ENCODE peak calls at places on chromosomes 16 and 17, in ten cellular contexts. One of them, this sample, is unnamed.

GRCh38 chr17:64779344-64780095 is 117.4 kb upstream of the SMURF2 start:
- DNase-seq in GM06990: no peak
- DNase-seq in CD8-positive, alpha-beta T cell: no peak
- DNase-seq in CD4-positive, alpha-beta memory T cell: no peak
- DNase-seq in tibial artery: peak; percentile 68
- DNase-seq in uterus: no peak
- DNase-seq in neural progenitor cell: peak; percentile 41
- DNase-seq in brain microvascular endothelial cell: no peak
- DNase-seq in BE2C: no peak
- DNase-seq in SK-N-SH: no peak
- DNase-seq in this sample: peak; percentile 71

GRCh38 chr17:39167492-39167891 is 1.5 kb upstream of the ARL5C start:
- DNase-seq in GM06990: no peak
- DNase-seq in CD8-positive, alpha-beta T cell: no peak
- DNase-seq in neural progenitor cell: no peak
- DNase-seq in SK-N-SH: no peak
- DNase-seq in CD4-positive, alpha-beta memory T cell: no peak
- DNase-seq in BE2C: no peak
- DNase-seq in brain microvascular endothelial cell: no peak
- DNase-seq in tibial artery: no peak
- DNase-seq in uterus: no peak
- DNase-seq in this sample: no peak

GRCh38 chr16:5350118-5350517 is 252.5 kb upstream of the EEF2KMT start:
- DNase-seq in uterus: no peak
- DNase-seq in neural progenitor cell: peak; percentile 25
- DNase-seq in BE2C: no peak
- DNase-seq in SK-N-SH: peak; percentile 21
- DNase-seq in brain microvascular endothelial cell: no peak
- DNase-seq in CD4-positive, alpha-beta memory T cell: no peak
- DNase-seq in tibial artery: no peak
- DNase-seq in GM06990: no peak
- DNase-seq in CD8-positive, alpha-beta T cell: no peak
- DNase-seq in this sample: no peak

GRCh38 chr16:56847173-56847948 is 17.6 kb upstream of the SLC12A3 start:
- DNase-seq in CD4-positive, alpha-beta memory T cell: no peak
- DNase-seq in uterus: no peak
- DNase-seq in BE2C: no peak
- DNase-seq in neural progenitor cell: no peak
- DNase-seq in SK-N-SH: no peak
- DNase-seq in GM06990: no peak
- DNase-seq in brain microvascular endothelial cell: no peak
- DNase-seq in CD8-positive, alpha-beta T cell: no peak
- DNase-seq in tibial artery: peak; percentile 48
- DNase-seq in this sample: peak; percentile 39

GRCh38 chr16:23435500-23435899 is 17.5 kb downstream of the COG7 start:
- DNase-seq in BE2C: peak; percentile 78
- DNase-seq in neural progenitor cell: peak; percentile 79
- DNase-seq in brain microvascular endothelial cell: peak; percentile 53
- DNase-seq in CD4-positive, alpha-beta memory T cell: peak; percentile 56
- DNase-seq in CD8-positive, alpha-beta T cell: peak; percentile 63
- DNase-seq in tibial artery: no peak
- DNase-seq in uterus: peak; percentile 40
- DNase-seq in SK-N-SH: peak; percentile 67
- DNase-seq in GM06990: peak; percentile 42
- DNase-seq in this sample: peak; percentile 81

GRCh38 chr17:47696717-47697642 is 3.0 kb downstream of the TBKBP1 start:
- DNase-seq in CD4-positive, alpha-beta memory T cell: no peak
- DNase-seq in SK-N-SH: no peak
- DNase-seq in tibial artery: peak; percentile 62
- DNase-seq in CD8-positive, alpha-beta T cell: no peak
- DNase-seq in brain microvascular endothelial cell: no peak
- DNase-seq in GM06990: no peak
- DNase-seq in BE2C: no peak
- DNase-seq in uterus: peak; percentile 11
- DNase-seq in neural progenitor cell: no peak
- DNase-seq in this sample: no peak

GRCh38 chr17:4789701-4789950 is 862 bp downstream of the GLTPD2 start:
- DNase-seq in SK-N-SH: no peak
- DNase-seq in tibial artery: no peak
- DNase-seq in brain microvascular endothelial cell: no peak
- DNase-seq in uterus: no peak
- DNase-seq in neural progenitor cell: no peak
- DNase-seq in CD8-positive, alpha-beta T cell: peak; percentile 73
- DNase-seq in GM06990: no peak
- DNase-seq in CD4-positive, alpha-beta memory T cell: no peak
- DNase-seq in BE2C: no peak
- DNase-seq in this sample: no peak

GRCh38 chr17:75063626-75064025 is 16.6 kb downstream of the KCTD2 start:
- DNase-seq in tibial artery: no peak
- DNase-seq in brain microvascular endothelial cell: no peak
- DNase-seq in CD8-positive, alpha-beta T cell: no peak
- DNase-seq in CD4-positive, alpha-beta memory T cell: no peak
- DNase-seq in GM06990: no peak
- DNase-seq in neural progenitor cell: no peak
- DNase-seq in uterus: no peak
- DNase-seq in BE2C: no peak
- DNase-seq in SK-N-SH: no peak
- DNase-seq in this sample: peak; percentile 19

GRCh38 chr17:48679385-48680096 is 42.8 kb downstream of the PRAC1 start:
- DNase-seq in brain microvascular endothelial cell: no peak
- DNase-seq in BE2C: no peak
- DNase-seq in uterus: no peak
- DNase-seq in tibial artery: no peak
- DNase-seq in SK-N-SH: no peak
- DNase-seq in CD8-positive, alpha-beta T cell: no peak
- DNase-seq in CD4-positive, alpha-beta memory T cell: no peak
- DNase-seq in GM06990: no peak
- DNase-seq in neural progenitor cell: no peak
- DNase-seq in this sample: no peak

GRCh38 chr16:709651-710499 is 4.3 kb upstream of the FBXL16 start:
- DNase-seq in GM06990: no peak
- DNase-seq in CD4-positive, alpha-beta memory T cell: no peak
- DNase-seq in BE2C: peak; percentile 95
- DNase-seq in uterus: no peak
- DNase-seq in tibial artery: no peak
- DNase-seq in CD8-positive, alpha-beta T cell: no peak
- DNase-seq in SK-N-SH: peak; percentile 91
- DNase-seq in neural progenitor cell: peak; percentile 83
- DNase-seq in brain microvascular endothelial cell: peak; percentile 96
- DNase-seq in this sample: no peak

GRCh38 chr16:83835972-83836566 is 28.3 kb downstream of the HSBP1 start:
- DNase-seq in GM06990: no peak
- DNase-seq in brain microvascular endothelial cell: peak; percentile 59
- DNase-seq in uterus: no peak
- DNase-seq in SK-N-SH: no peak
- DNase-seq in BE2C: no peak
- DNase-seq in CD8-positive, alpha-beta T cell: no peak
- DNase-seq in tibial artery: no peak
- DNase-seq in neural progenitor cell: no peak
- DNase-seq in CD4-positive, alpha-beta memory T cell: no peak
- DNase-seq in this sample: no peak

GRCh38 chr16:79873825-79874224 is 273.3 kb upstream of the MAF start:
- DNase-seq in neural progenitor cell: no peak
- DNase-seq in tibial artery: no peak
- DNase-seq in CD4-positive, alpha-beta memory T cell: no peak
- DNase-seq in uterus: no peak
- DNase-seq in SK-N-SH: no peak
- DNase-seq in BE2C: no peak
- DNase-seq in brain microvascular endothelial cell: no peak
- DNase-seq in CD8-positive, alpha-beta T cell: no peak
- DNase-seq in GM06990: no peak
- DNase-seq in this sample: no peak

GRCh38 chr17:61458491-61459433 is 6.5 kb downstream of the TBX4 start:
- DNase-seq in SK-N-SH: no peak
- DNase-seq in BE2C: no peak
- DNase-seq in GM06990: no peak
- DNase-seq in uterus: no peak
- DNase-seq in CD4-positive, alpha-beta memory T cell: no peak
- DNase-seq in brain microvascular endothelial cell: no peak
- DNase-seq in neural progenitor cell: no peak
- DNase-seq in CD8-positive, alpha-beta T cell: no peak
- DNase-seq in tibial artery: no peak
- DNase-seq in this sample: no peak

GRCh38 chr17:61455754-61456681 is 3.8 kb downstream of the TBX4 start:
- DNase-seq in uterus: no peak
- DNase-seq in SK-N-SH: no peak
- DNase-seq in BE2C: no peak
- DNase-seq in GM06990: no peak
- DNase-seq in brain microvascular endothelial cell: no peak
- DNase-seq in neural progenitor cell: peak; percentile 50
- DNase-seq in CD8-positive, alpha-beta T cell: no peak
- DNase-seq in CD4-positive, alpha-beta memory T cell: no peak
- DNase-seq in tibial artery: no peak
- DNase-seq in this sample: no peak

GRCh38 chr17:61458000-61458399 is 5.8 kb downstream of the TBX4 start:
- DNase-seq in GM06990: no peak
- DNase-seq in uterus: no peak
- DNase-seq in brain microvascular endothelial cell: no peak
- DNase-seq in SK-N-SH: no peak
- DNase-seq in neural progenitor cell: no peak
- DNase-seq in BE2C: no peak
- DNase-seq in CD4-positive, alpha-beta memory T cell: no peak
- DNase-seq in tibial artery: no peak
- DNase-seq in CD8-positive, alpha-beta T cell: no peak
- DNase-seq in this sample: no peak

GRCh38 chr17:61456688-61457225 is 4.5 kb downstream of the TBX4 start:
- DNase-seq in neural progenitor cell: peak; percentile 52
- DNase-seq in brain microvascular endothelial cell: no peak
- DNase-seq in CD8-positive, alpha-beta T cell: no peak
- DNase-seq in GM06990: no peak
- DNase-seq in CD4-positive, alpha-beta memory T cell: no peak
- DNase-seq in SK-N-SH: no peak
- DNase-seq in BE2C: no peak
- DNase-seq in uterus: no peak
- DNase-seq in tibial artery: no peak
- DNase-seq in this sample: peak; percentile 68

DNA sequence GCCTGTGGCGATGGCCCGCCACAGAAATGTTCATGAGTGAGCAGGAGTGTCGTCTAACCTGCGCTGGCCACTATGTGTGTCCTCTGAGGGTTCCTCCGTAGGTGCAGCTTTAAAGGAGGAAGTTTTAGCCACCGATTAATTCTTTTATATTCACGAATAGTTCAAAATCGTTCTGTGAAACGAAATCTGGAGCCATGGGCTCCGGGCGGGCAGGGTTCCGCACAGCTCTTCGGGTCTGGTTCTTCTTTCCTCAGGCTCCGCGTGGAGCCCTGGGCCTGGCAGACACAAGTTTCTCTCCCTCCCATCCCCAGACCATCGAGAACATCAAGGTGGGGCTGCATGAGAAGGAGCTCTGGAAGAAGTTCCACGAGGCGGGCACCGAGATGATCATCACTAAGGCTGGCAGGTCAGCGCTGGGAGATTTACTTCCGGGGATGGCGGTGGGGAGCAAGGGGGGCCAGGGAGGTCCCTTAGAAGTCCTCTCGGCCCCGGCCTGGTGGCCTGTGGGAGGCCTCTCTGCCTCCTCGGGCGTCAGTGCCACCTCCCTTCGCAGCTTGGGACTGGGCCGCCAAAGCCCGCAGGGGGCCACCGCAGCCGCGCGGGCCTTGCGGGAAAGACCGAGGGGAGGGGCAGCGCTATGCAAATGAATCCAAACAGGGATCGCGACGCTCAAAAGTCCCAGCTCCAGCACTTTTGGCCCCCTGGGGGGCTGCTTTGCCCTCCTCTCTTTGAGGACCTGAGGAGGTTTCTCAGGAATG is 5.2 kb downstream of the TBX4 start:
- DNase-seq in GM06990: no peak
- DNase-seq in tibial artery: no peak
- DNase-seq in CD8-positive, alpha-beta T cell: no peak
- DNase-seq in SK-N-SH: no peak
- DNase-seq in CD4-positive, alpha-beta memory T cell: no peak
- DNase-seq in uterus: no peak
- DNase-seq in BE2C: no peak
- DNase-seq in brain microvascular endothelial cell: no peak
- DNase-seq in neural progenitor cell: peak; percentile 77
- DNase-seq in this sample: peak; percentile 72
- H3K4me3 ChIP-seq in GM06990: no peak overlapping the region
- H3K4me3 ChIP-seq in tibial artery: no peak overlapping the region
- H3K4me3 ChIP-seq in CD8-positive, alpha-beta T cell: no peak overlapping the region
- H3K4me3 ChIP-seq in SK-N-SH: no peak overlapping the region
- H3K4me3 ChIP-seq in CD4-positive, alpha-beta memory T cell: no peak overlapping the region
- H3K4me3 ChIP-seq in uterus: no peak overlapping the region
- H3K4me3 ChIP-seq in BE2C: no peak overlapping the region
- H3K4me3 ChIP-seq in brain microvascular endothelial cell: peak overlapping the region; percentile 29
- H3K4me3 ChIP-seq in neural progenitor cell: peak overlapping the region; percentile 22
- H3K4me3 ChIP-seq in this sample: no peak overlapping the region

GRCh38 chr17:50087246-50087911 is 7.8 kb upstream of the PDK2 start:
- DNase-seq in SK-N-SH: peak; percentile 97
- DNase-seq in GM06990: peak; percentile 55
- DNase-seq in BE2C: peak; percentile 79
- DNase-seq in brain microvascular endothelial cell: peak; percentile 71
- DNase-seq in CD8-positive, alpha-beta T cell: peak; percentile 69
- DNase-seq in tibial artery: peak; percentile 81
- DNase-seq in neural progenitor cell: peak; percentile 79
- DNase-seq in uterus: peak; percentile 71
- DNase-seq in CD4-positive, alpha-beta memory T cell: peak; percentile 69
- DNase-seq in this sample: peak; percentile 89
- H3K36me3 ChIP-seq in SK-N-SH: peaks cover 80% of the 10 kb centered on the region
- H3K36me3 ChIP-seq in GM06990: no peaks in the 10 kb centered on the region
- H3K36me3 ChIP-seq in BE2C: no peaks in the 10 kb centered on the region
- H3K36me3 ChIP-seq in brain microvascular endothelial cell: peaks cover 73% of the 10 kb centered on the region
- H3K36me3 ChIP-seq in CD8-positive, alpha-beta T cell: no peaks in the 10 kb centered on the region
- H3K36me3 ChIP-seq in tibial artery: peaks cover 43% of the 10 kb centered on the region
- H3K36me3 ChIP-seq in neural progenitor cell: no peaks in the 10 kb centered on the region
- H3K36me3 ChIP-seq in uterus: no peaks in the 10 kb centered on the region
- H3K36me3 ChIP-seq in CD4-positive, alpha-beta memory T cell: no peaks in the 10 kb centered on the region
- H3K36me3 ChIP-seq in this sample: no peaks in the 10 kb centered on the region

GRCh38 chr17:82238562-82239201 is 9.8 kb downstream of the SLC16A3 start:
- DNase-seq in brain microvascular endothelial cell: peak; percentile 85
- DNase-seq in SK-N-SH: no peak
- DNase-seq in CD4-positive, alpha-beta memory T cell: peak; percentile 66
- DNase-seq in neural progenitor cell: no peak
- DNase-seq in tibial artery: peak; percentile 93
- DNase-seq in uterus: peak; percentile 84
- DNase-seq in BE2C: peak; percentile 24
- DNase-seq in GM06990: peak; percentile 66
- DNase-seq in CD8-positive, alpha-beta T cell: peak; percentile 77
- DNase-seq in this sample: peak; percentile 85
- H3K4me3 ChIP-seq in brain microvascular endothelial cell: no peak overlapping the region
- H3K4me3 ChIP-seq in SK-N-SH: no peak overlapping the region
- H3K4me3 ChIP-seq in CD4-positive, alpha-beta memory T cell: peak overlapping the region; percentile 29
- H3K4me3 ChIP-seq in neural progenitor cell: no peak overlapping the region
- H3K4me3 ChIP-seq in tibial artery: peak overlapping the region; percentile 16
- H3K4me3 ChIP-seq in uterus: no peak overlapping the region
- H3K4me3 ChIP-seq in BE2C: no peak overlapping the region
- H3K4me3 ChIP-seq in GM06990: no peak overlapping the region
- H3K4me3 ChIP-seq in CD8-positive, alpha-beta T cell: peak overlapping the region; percentile 50
- H3K4me3 ChIP-seq in this sample: no peak overlapping the region

DNA sequence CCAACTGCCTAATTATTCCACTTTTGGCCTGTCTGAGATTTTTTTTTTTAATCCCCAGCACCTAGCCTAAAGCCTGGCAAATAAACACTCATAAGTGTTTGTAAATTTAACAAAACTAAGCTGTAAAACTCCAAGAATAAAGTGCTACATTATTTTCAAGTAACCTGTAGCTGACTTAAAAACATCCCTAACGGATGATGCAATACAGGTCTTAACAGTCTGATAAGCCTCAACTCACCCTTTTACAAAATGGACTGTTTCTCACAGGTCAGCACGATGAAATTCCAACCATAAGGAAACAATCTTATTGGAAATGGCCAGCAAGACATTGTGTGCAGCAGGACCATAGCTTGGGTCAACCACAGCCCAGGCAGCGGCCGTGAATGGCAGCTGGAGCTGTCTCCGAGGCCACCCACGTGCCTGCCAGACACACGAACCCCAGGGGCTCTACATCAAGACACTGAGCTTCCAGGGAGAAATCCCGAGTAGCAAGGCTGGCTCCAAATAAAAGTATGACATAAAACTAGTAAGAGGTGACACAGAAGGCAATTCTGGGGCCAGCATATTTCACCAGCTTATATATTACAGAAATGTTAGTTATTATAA is 58.9 kb downstream of the NDEL1 start:
- DNase-seq in GM06990: no peak
- DNase-seq in CD4-positive, alpha-beta memory T cell: no peak
- DNase-seq in neural progenitor cell: no peak
- DNase-seq in BE2C: no peak
- DNase-seq in brain microvascular endothelial cell: no peak
- DNase-seq in SK-N-SH: no peak
- DNase-seq in uterus: no peak
- DNase-seq in CD8-positive, alpha-beta T cell: no peak
- DNase-seq in tibial artery: no peak
- DNase-seq in this sample: peak; percentile 56
- H3K36me3 ChIP-seq in GM06990: peaks cover 18% of the 10 kb centered on the region
- H3K36me3 ChIP-seq in CD4-positive, alpha-beta memory T cell: no peaks in the 10 kb centered on the region
- H3K36me3 ChIP-seq in neural progenitor cell: peaks cover 13% of the 10 kb centered on the region
- H3K36me3 ChIP-seq in BE2C: peaks cover 8% of the 10 kb centered on the region
- H3K36me3 ChIP-seq in brain microvascular endothelial cell: peaks cover 72% of the 10 kb centered on the region
- H3K36me3 ChIP-seq in SK-N-SH: peaks cover 49% of the 10 kb centered on the region
- H3K36me3 ChIP-seq in uterus: no peaks in the 10 kb centered on the region
- H3K36me3 ChIP-seq in CD8-positive, alpha-beta T cell: no peaks in the 10 kb centered on the region
- H3K36me3 ChIP-seq in tibial artery: peaks cover 98% of the 10 kb centered on the region
- H3K36me3 ChIP-seq in this sample: no peaks in the 10 kb centered on the region

This sample was measured in aorta.